ENCODE peak calls at places on chromosomes 5 and 9, in ten cellular contexts. K is fibroblast of mammary gland; B is CD8-positive, alpha-beta memory T cell; P is lower lobe of right lung; X is cardiac fibroblast; Q is AG10803; F is fibroblast of the aortic adventitia; J is MM.1S; R is hepatocyte; Y is GM12864. O is an unnamed sample.

GRCh38 chr9:117019242-117019641 is 332.1 kb downstream of the TRIM32 start:
- DNase-seq in K (no peak), B (no peak), P (no peak), X (no peak), Q (no peak), F (no peak), J (no peak), R (no peak), Y (no peak), O (no peak)

GRCh38 chr9:135951889-135952663 is 9.1 kb downstream of the UBAC1 start:
- DNase-seq in K (peak), B (no peak), P (no peak), X (peak), Q (no peak), F (no peak), J (no peak), R (peak), Y (no peak), O (no peak)

GRCh38 chr5:1137567-1138444 is 25.9 kb upstream of the SLC12A7 start:
- DNase-seq in K (no peak), B (no peak), P (no peak), X (no peak), Q (no peak), F (no peak), J (no peak), R (no peak), Y (no peak), O (no peak)

GRCh38 chr5:137304227-137304874 is 194.8 kb downstream of the SPOCK1 start:
- DNase-seq in K (no peak), B (no peak), P (no peak), X (no peak), Q (no peak), F (no peak), J (no peak), R (peak), Y (no peak), O (no peak)

GRCh38 chr5:10528827-10529226 is 35.0 kb upstream of the ANKRD33B start:
- DNase-seq in K (no peak), B (no peak), P (no peak), X (no peak), Q (no peak), F (no peak), J (no peak), R (no peak), Y (no peak), O (no peak)

GRCh38 chr5:147690595-147690994 is 91.9 kb downstream of the JAKMIP2 start:
- DNase-seq in K (no peak), B (no peak), P (no peak), X (no peak), Q (no peak), F (no peak), J (no peak), R (peak), Y (no peak), O (no peak)

GRCh38 chr5:128539038-128539429 is 989 bp upstream of the FBN2 start:
- DNase-seq in K (peak), B (no peak), P (no peak), X (peak), Q (no peak), F (peak), J (peak), R (peak), Y (no peak), O (no peak)

GRCh38 chr5:6517494-6517893 is 68.8 kb downstream of the UBE2QL1 start:
- DNase-seq in K (no peak), B (no peak), P (no peak), X (no peak), Q (no peak), F (no peak), J (no peak), R (no peak), Y (no peak), O (no peak)

DNA sequence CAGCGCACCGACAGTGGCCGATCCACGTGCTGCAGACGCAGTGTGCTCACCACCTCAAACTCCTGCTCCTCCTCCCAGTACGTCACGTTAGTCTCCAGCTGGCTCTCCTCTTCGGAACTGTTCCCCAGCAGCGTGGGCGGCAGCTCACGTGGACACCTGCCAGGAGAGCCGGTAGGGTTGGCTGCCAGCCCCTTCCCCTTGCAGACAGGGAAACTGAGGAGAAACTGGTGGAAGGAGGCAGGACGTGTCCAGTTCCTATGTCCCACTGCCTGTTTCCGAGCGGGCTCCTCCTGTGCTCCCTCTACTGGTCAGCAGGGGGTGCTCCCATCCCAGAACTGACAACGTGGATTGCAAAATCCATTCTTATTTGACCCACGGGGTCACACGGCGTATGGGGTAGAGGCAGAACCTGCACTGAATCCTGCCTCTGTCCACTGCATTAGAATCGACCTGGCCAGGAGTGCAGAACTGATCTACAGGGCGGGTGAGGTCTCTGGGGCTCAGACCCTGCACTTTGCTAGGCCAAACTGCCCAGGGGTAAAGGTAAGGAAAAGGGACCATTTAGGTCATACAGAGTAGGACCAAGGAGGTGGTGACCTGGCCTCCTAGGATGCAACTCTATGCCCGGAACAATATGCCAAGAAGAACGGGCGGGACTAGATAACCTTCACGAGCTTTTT is 25.7 kb downstream of the PDGFRB start:
- DNase-seq in K (peak), B (peak), P (peak), X (peak), Q (peak), F (peak), J (peak), R (peak), Y (no peak), O (peak)
- H3K4me3 ChIP-seq in K (no peak), B (no peak), P (peak), X (no peak), Q (no peak), F (no peak), J (peak), R (no peak), Y (no peak), O (no peak)

GRCh38 chr5:91898865-91899264 is 515.7 kb upstream of the ARRDC3 start:
- DNase-seq in K (no peak), B (no peak), P (no peak), X (no peak), Q (no peak), F (no peak), J (no peak), R (no peak), Y (no peak), O (no peak)
- H3K4me3 ChIP-seq in K (no peak), B (no peak), P (no peak), X (no peak), Q (no peak), F (no peak), J (no peak), R (no peak), Y (no peak), O (no peak)

GRCh38 chr9:129666575-129666974 is 1.1 kb downstream of the PRRX2 start:
- DNase-seq in K (no peak), B (no peak), P (no peak), X (no peak), Q (no peak), F (no peak), J (no peak), R (no peak), Y (no peak), O (no peak)
- H3K4me3 ChIP-seq in K (no peak), B (no peak), P (peak), X (no peak), Q (peak), F (peak), J (no peak), R (peak), Y (no peak), O (no peak)

DNA sequence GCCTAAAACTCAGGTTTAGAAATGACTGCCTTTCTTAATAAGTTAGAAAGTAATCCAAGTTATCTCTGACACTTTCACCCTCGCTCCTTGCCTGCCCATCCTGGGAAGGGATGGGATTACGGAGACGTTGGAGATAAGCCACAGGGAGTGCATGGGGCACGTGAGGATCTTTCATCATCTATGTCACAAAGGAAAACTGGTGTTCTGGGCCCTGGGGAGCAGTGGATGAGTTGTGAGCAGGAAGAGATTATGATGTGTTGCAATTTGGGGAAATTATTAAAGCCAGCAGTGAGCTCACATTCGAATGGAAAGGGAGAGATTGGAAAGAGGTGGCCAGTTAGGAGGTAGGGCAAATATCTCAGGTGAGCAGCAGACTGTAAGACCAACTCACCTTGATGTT is 12.8 kb downstream of the AFAP1L1 start:
- DNase-seq in K (peak), B (no peak), P (no peak), X (peak), Q (peak), F (peak), J (no peak), R (peak), Y (no peak), O (no peak)
- H3K4me3 ChIP-seq in K (no peak), B (no peak), P (no peak), X (no peak), Q (peak), F (no peak), J (no peak), R (no peak), Y (no peak), O (no peak)

GRCh38 chr5:54296386-54296785 is 14.0 kb downstream of the ARL15 start:
- DNase-seq in K (no peak), B (no peak), P (no peak), X (no peak), Q (no peak), F (no peak), J (no peak), R (no peak), Y (no peak), O (no peak)
- H3K4me3 ChIP-seq in K (no peak), B (no peak), P (no peak), X (no peak), Q (no peak), F (no peak), J (no peak), R (no peak), Y (no peak), O (no peak)

GRCh38 chr5:141382469-141383294 is at the start of gene PCDHGA7:
- DNase-seq in K (peak), B (no peak), P (no peak), X (peak), Q (peak), F (peak), J (peak), R (no peak), Y (no peak), O (no peak)
- H3K4me3 ChIP-seq in K (peak), B (peak), P (peak), X (peak), Q (peak), F (peak), J (peak), R (no peak), Y (no peak), O (no peak)

O was measured in Jurkat, Clone E6-1.